ENCODE peak calls at places on chromosomes 6 and 20, in nine cellular contexts. I is H7, T is AML-193, H is HuH-7.5, N is KG1, J is HEK293T, B is DMS79, M is hepatic stellate cell, L is iris pigment epithelial cell. Q is an unnamed sample.

GRCh38 chr20:47035191-47035590 is 140.5 kb downstream of the EYA2 start:
- DNase-seq in I (no peak), L (no peak), M (no peak), B (no peak), H (no peak), J (no peak), N (no peak), T (no peak), Q (peak)

GRCh38 chr6:166747644-166748595 is 120.9 kb upstream of the RPS6KA2 start:
- DNase-seq in M (no peak), L (no peak), T (no peak), B (no peak), J (no peak), I (peak), N (no peak), H (no peak), Q (no peak)

GRCh38 chr6:13302751-13303667 is 25.3 kb downstream of the TBC1D7 start:
- DNase-seq in I (no peak), T (peak), L (peak), M (peak), B (no peak), N (peak), J (no peak), H (no peak), Q (no peak)

GRCh38 chr6:149454405-149454848 is 30.4 kb downstream of the ZC3H12D start:
- DNase-seq in I (no peak), N (no peak), B (peak), L (peak), J (no peak), H (no peak), T (no peak), M (peak), Q (no peak)

GRCh38 chr6:148935705-148936306 is 189.0 kb downstream of the UST start:
- DNase-seq in L (peak), N (no peak), B (peak), T (no peak), H (no peak), J (no peak), M (peak), I (no peak), Q (no peak)

GRCh38 chr6:53327017-53327395 is 21.7 kb downstream of the ELOVL5 start:
- DNase-seq in T (no peak), J (no peak), N (no peak), I (no peak), L (peak), M (no peak), B (no peak), H (no peak), Q (no peak)

GRCh38 chr20:13865825-13866351 is 81.1 kb downstream of the NDUFAF5 start:
- DNase-seq in M (no peak), H (no peak), N (no peak), L (no peak), J (no peak), T (no peak), I (no peak), B (no peak), Q (no peak)

GRCh38 chr6:36545767-36546663 is 1.3 kb downstream of the STK38 start:
- DNase-seq in M (peak), I (peak), L (peak), N (no peak), B (no peak), H (no peak), T (peak), J (no peak), Q (no peak)

GRCh38 chr6:14121936-14122344 is 4.4 kb downstream of the CD83 start:
- DNase-seq in M (no peak), L (no peak), B (no peak), H (no peak), J (no peak), T (peak), N (no peak), I (no peak), Q (no peak)

GRCh38 chr6:38990475-38990874 is 58.1 kb upstream of the GLP1R start:
- DNase-seq in H (no peak), M (no peak), N (no peak), L (no peak), B (no peak), T (no peak), J (no peak), I (no peak), Q (no peak)

GRCh38 chr6:139841794-139842215 is 467.4 kb upstream of the CITED2 start:
- DNase-seq in M (no peak), L (no peak), J (no peak), H (no peak), T (peak), N (no peak), B (no peak), I (no peak), Q (no peak)

GRCh38 chr6:170095273-170095976 is 195.5 kb downstream of the DLL1 start:
- DNase-seq in B (no peak), M (no peak), N (no peak), L (no peak), H (no peak), T (no peak), J (no peak), I (peak), Q (no peak)

Q was measured in nephron progenitor cell.